ENCODE peak calls at places on chromosomes 11 and 22, in six cellular contexts. I, P, Y, F, W and H are unnamed samples.
A peak's percentile ranks its signal among the peaks of the same experiment; 100 is the strongest.

GRCh38 chr11:120086651-120087050 is 51.3 kb downstream of the TRIM29 start:
- DNase-seq in Y (no peak), F (no peak), W (no peak), I (no peak), P (no peak), H (no peak)

GRCh38 chr11:47991266-47991830 is 11.0 kb downstream of the PTPRJ start:
- DNase-seq in F (no peak), W (no peak), Y (no peak), P (peak; percentile 59), I (no peak), H (no peak)

GRCh38 chr22:50454556-50455075 is 20.2 kb downstream of the SBF1 start:
- DNase-seq in W (no peak), P (no peak), Y (no peak), F (no peak), I (no peak), H (no peak)

GRCh38 chr11:75188671-75189070 is 37.8 kb downstream of the SLCO2B1 start:
- DNase-seq in F (no peak), Y (no peak), I (no peak), P (no peak), W (no peak), H (no peak)

GRCh38 chr11:47571895-47572294 is 6.5 kb downstream of the PTPMT1 start:
- DNase-seq in F (peak; percentile 85), P (no peak), I (no peak), W (peak; percentile 33), Y (no peak), H (no peak)

GRCh38 chr11:27933992-27934829 is 173.7 kb downstream of the KIF18A start:
- DNase-seq in P (peak; percentile 4), W (peak; percentile 93), I (peak; percentile 15), F (peak; percentile 99), Y (no peak), H (no peak)

GRCh38 chr11:31887180-31887579 is 76.1 kb upstream of the PAX6 start:
- DNase-seq in Y (no peak), P (no peak), W (no peak), F (no peak), I (no peak), H (peak; percentile 19)

GRCh38 chr11:114145166-114145695 is 85.7 kb downstream of the ZBTB16 start:
- DNase-seq in I (no peak), F (no peak), W (peak; percentile 41), P (no peak), Y (no peak), H (no peak)

GRCh38 chr11:2774173-2775082 is 74.6 kb upstream of the KCNQ1OT1 start:
- DNase-seq in F (no peak), W (no peak), P (no peak), Y (no peak), I (no peak), H (peak; percentile 2)

GRCh38 chr11:68956547-68957254 is 24.1 kb downstream of the MRGPRD start:
- DNase-seq in P (no peak), I (no peak), Y (no peak), F (no peak), W (no peak), H (no peak)

GRCh38 chr22:38799265-38800002 is 5.5 kb upstream of the DNAL4 start:
- DNase-seq in I (no peak), Y (no peak), P (no peak), W (no peak), F (peak; percentile 37), H (no peak)

GRCh38 chr11:120513436-120514315 is 2.1 kb downstream of the GRIK4 start:
- DNase-seq in F (no peak), W (no peak), P (no peak), Y (no peak), I (no peak), H (no peak)

GRCh38 chr22:24380220-24381218 is 46.9 kb upstream of the ADORA2A start:
- DNase-seq in Y (no peak), W (no peak), F (no peak), P (no peak), I (no peak), H (no peak)

GRCh38 chr22:20946991-20947390 is 20.1 kb upstream of the AIFM3 start:
- DNase-seq in P (no peak), W (no peak), I (no peak), Y (no peak), F (no peak), H (no peak)

GRCh38 chr22:19758896-19759458 is 1.6 kb upstream of the TBX1 start:
- DNase-seq in P (no peak), Y (no peak), F (no peak), I (no peak), W (no peak), H (no peak)

GRCh38 chr22:23118647-23119491 is 22.9 kb downstream of the RSPH14 start:
- DNase-seq in I (no peak), W (no peak), Y (no peak), P (no peak), F (no peak), H (no peak)

GRCh38 chr11:3959918-3960295 is 104.4 kb downstream of the STIM1 start:
- DNase-seq in Y (no peak), F (peak; percentile 25), W (no peak), I (no peak), P (no peak), H (no peak)

GRCh38 chr22:19361501-19362103 is 69.9 kb downstream of the HIRA start:
- DNase-seq in Y (no peak), I (no peak), W (no peak), F (no peak), P (no peak), H (no peak)

GRCh38 chr22:49736538-49736937 is 91.1 kb downstream of the BRD1 start:
- DNase-seq in F (no peak), P (no peak), I (no peak), W (no peak), Y (no peak), H (no peak)

GRCh38 chr22:36467042-36467810 is 14.2 kb downstream of the TXN2 start:
- DNase-seq in I (no peak), Y (no peak), W (peak; percentile 91), P (no peak), F (peak; percentile 86), H (no peak)

GRCh38 chr11:37632748-37633147 is 1034.7 kb upstream of the RAG2 start:
- DNase-seq in P (no peak), Y (no peak), F (no peak), I (no peak), W (no peak), H (no peak)

GRCh38 chr11:22802861-22803260 is 26.7 kb downstream of the SVIP start:
- DNase-seq in W (no peak), P (no peak), F (no peak), I (no peak), Y (no peak), H (no peak)

GRCh38 chr11:119479685-119480275 is 56.8 kb upstream of the THY1 start:
- DNase-seq in I (peak; percentile 72), Y (no peak), F (peak; percentile 65), W (peak; percentile 60), P (no peak), H (no peak)

DNA sequence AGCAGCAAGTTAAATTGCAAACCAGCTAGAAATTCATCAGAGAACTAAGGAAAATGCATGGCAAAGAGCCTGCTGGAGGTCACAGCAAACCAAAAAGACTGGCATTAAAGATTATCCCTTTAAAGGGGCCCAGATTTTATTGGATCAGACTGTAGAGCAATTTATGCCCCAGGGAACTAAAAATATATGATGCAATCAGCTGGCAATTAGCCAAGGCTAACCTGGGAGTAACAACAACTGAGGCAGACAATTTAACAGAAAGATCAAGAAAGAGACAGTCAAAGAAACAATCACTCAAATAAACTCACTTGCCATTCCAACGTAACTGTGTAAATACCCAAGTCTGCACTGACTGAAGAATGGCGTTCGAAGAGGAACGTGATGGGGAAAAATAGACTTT is 112.9 kb downstream of the LUZP2 start:
- DNase-seq in F (no peak), Y (no peak), I (no peak), W (no peak), P (no peak), H (no peak)
- H3K4me2 ChIP-seq in F (no peak overlapping the region), Y (no peak overlapping the region), I (no peak overlapping the region), W (no peak overlapping the region), P (no peak overlapping the region), H (no peak overlapping the region)

DNA sequence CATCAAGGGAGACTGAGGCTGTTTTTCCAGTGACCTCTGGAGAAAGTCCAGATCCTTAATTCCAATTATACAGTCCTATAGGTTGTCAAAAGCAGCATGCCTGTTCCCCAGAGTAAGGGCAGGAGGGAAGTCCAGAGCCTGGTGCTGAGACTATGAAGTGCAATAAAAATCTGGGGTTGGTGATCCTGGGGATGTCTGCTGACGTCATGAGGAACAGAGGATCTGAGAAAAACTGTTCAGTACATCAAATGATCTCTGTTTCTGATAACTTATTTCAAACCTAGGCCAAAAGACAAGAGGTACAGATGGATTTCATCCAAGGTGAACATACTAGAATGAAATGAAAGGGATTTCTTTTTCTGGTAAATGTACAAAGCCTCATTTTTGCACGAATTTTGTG is 12.1 kb downstream of the OR5W2 start:
- DNase-seq in P (no peak), I (no peak), W (no peak), F (no peak), Y (no peak), H (no peak)
- H3K9me3 ChIP-seq in P (no peaks in the 10 kb centered on the region), I (no peaks in the 10 kb centered on the region), W (no peaks in the 10 kb centered on the region), F (no peaks in the 10 kb centered on the region), Y (no peaks in the 10 kb centered on the region), H (no peaks in the 10 kb centered on the region)

GRCh38 chr11:7596975-7597391 is 76.3 kb downstream of the CYB5R2 start:
- DNase-seq in P (no peak), I (no peak), Y (no peak), W (no peak), F (no peak), H (no peak)

GRCh38 chr11:7597620-7598019 is 75.7 kb downstream of the CYB5R2 start:
- DNase-seq in I (no peak), Y (no peak), W (no peak), F (no peak), P (peak; percentile 68), H (no peak)

GRCh38 chr11:7595016-7595869 is 78.1 kb downstream of the CYB5R2 start:
- DNase-seq in P (no peak), F (no peak), Y (no peak), I (no peak), W (peak; percentile 63), H (no peak)

GRCh38 chr11:7593476-7593875 is 79.7 kb downstream of the PPFIBP2 start:
- DNase-seq in F (no peak), P (no peak), I (no peak), Y (no peak), W (no peak), H (no peak)

DNA sequence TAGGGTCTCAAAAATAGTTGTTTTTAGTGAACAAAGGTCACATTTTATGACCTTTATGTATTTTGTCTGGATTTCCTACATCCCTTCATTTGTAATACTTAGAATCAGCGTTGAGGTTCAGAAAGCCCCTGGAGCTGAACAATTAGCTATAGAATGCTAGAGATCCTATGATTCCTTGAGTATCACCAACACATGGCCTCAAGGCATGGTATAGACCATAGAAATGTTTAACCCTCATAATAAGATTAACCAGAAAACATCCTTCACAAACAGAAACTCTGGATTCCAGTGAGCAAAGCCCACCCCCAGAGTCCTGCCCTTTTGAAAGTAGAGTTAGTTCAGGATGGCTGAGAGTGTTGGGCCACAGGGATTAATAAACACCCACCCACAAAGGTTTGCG is 77.3 kb downstream of the CYB5R2 start:
- DNase-seq in I (no peak), P (no peak), W (no peak), F (no peak), Y (no peak), H (no peak)
- H3K4me2 ChIP-seq in I (no peak overlapping the region), P (no peak overlapping the region), W (no peak overlapping the region), F (no peak overlapping the region), Y (no peak overlapping the region), H (no peak overlapping the region)

DNA sequence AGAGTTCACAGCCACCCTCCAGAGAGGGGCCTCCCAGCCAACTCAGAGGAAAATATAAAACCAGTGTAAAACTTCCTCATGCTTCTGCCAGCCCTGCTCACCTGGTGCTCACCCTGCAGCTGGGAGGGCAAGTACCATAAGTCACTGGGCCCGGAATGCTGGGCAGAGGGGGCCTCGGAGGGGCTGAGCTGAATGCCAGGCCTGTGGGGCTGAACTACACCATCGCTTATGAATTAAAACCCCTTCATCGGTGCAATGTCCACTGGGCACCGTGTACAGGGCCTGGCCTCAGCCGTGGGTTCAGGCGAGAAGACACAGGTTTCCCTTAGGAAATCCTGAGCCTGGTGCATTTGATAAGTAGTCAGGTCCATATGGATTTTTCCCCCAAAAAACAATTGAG is 828.6 kb downstream of the TBC1D22A start:
- DNase-seq in P (no peak), Y (no peak), I (no peak), W (no peak), F (no peak), H (no peak)
- H3K9me3 ChIP-seq in P (no peaks in the 10 kb centered on the region), Y (no peaks in the 10 kb centered on the region), I (no peaks in the 10 kb centered on the region), W (no peaks in the 10 kb centered on the region), F (peaks cover 54% of the 10 kb centered on the region), H (peaks cover 3% of the 10 kb centered on the region)